ENCODE peak calls at places on chromosomes 4 and X, in ten cellular contexts. One of them, this sample, is unnamed.

GRCh38 chrX:112967341-112967740 is 126.7 kb upstream of the AMOT start:
- DNase-seq in tibial nerve: no peak
- DNase-seq in ovary: no peak
- DNase-seq in A549: no peak
- DNase-seq in HepG2: peak; percentile 4
- DNase-seq in sigmoid colon: no peak
- DNase-seq in upper lobe of left lung: no peak
- DNase-seq in transverse colon: no peak
- DNase-seq in stomach: no peak
- DNase-seq in SK-N-SH: no peak
- DNase-seq in this sample: no peak

GRCh38 chrX:107480272-107480671 is 30.8 kb downstream of the FRMPD3 start:
- DNase-seq in tibial nerve: no peak
- DNase-seq in ovary: no peak
- DNase-seq in A549: no peak
- DNase-seq in HepG2: no peak
- DNase-seq in sigmoid colon: no peak
- DNase-seq in upper lobe of left lung: no peak
- DNase-seq in transverse colon: no peak
- DNase-seq in stomach: no peak
- DNase-seq in SK-N-SH: no peak
- DNase-seq in this sample: no peak

GRCh38 chr4:141074098-141074878 is 59.0 kb downstream of the RNF150 start:
- DNase-seq in tibial nerve: no peak
- DNase-seq in ovary: no peak
- DNase-seq in A549: no peak
- DNase-seq in HepG2: no peak
- DNase-seq in sigmoid colon: no peak
- DNase-seq in upper lobe of left lung: no peak
- DNase-seq in transverse colon: no peak
- DNase-seq in stomach: no peak
- DNase-seq in SK-N-SH: no peak
- DNase-seq in this sample: no peak

GRCh38 chr4:81786063-81786763 is 314.5 kb upstream of the RASGEF1B start:
- DNase-seq in tibial nerve: peak; percentile 33
- DNase-seq in ovary: no peak
- DNase-seq in A549: no peak
- DNase-seq in HepG2: no peak
- DNase-seq in sigmoid colon: no peak
- DNase-seq in upper lobe of left lung: no peak
- DNase-seq in transverse colon: peak; percentile 19
- DNase-seq in stomach: no peak
- DNase-seq in SK-N-SH: no peak
- DNase-seq in this sample: no peak

GRCh38 chrX:40097492-40098263 is at the start of gene BCOR:
- DNase-seq in tibial nerve: peak; percentile 46
- DNase-seq in ovary: peak; percentile 77
- DNase-seq in A549: peak; percentile 80
- DNase-seq in HepG2: no peak
- DNase-seq in sigmoid colon: peak; percentile 90
- DNase-seq in upper lobe of left lung: peak; percentile 93
- DNase-seq in transverse colon: peak; percentile 84
- DNase-seq in stomach: peak; percentile 77
- DNase-seq in SK-N-SH: peak; percentile 79
- DNase-seq in this sample: no peak

GRCh38 chr4:159400782-159401712 is 298.2 kb downstream of the RAPGEF2 start:
- DNase-seq in tibial nerve: no peak
- DNase-seq in ovary: no peak
- DNase-seq in A549: no peak
- DNase-seq in HepG2: no peak
- DNase-seq in sigmoid colon: no peak
- DNase-seq in upper lobe of left lung: peak; percentile 13
- DNase-seq in transverse colon: no peak
- DNase-seq in stomach: no peak
- DNase-seq in SK-N-SH: no peak
- DNase-seq in this sample: no peak

GRCh38 chrX:13569479-13570244 is at the start of gene EGFL6:
- DNase-seq in tibial nerve: no peak
- DNase-seq in ovary: no peak
- DNase-seq in A549: no peak
- DNase-seq in HepG2: no peak
- DNase-seq in sigmoid colon: no peak
- DNase-seq in upper lobe of left lung: peak; percentile 46
- DNase-seq in transverse colon: no peak
- DNase-seq in stomach: no peak
- DNase-seq in SK-N-SH: peak; percentile 28
- DNase-seq in this sample: no peak

GRCh38 chrX:47148946-47149345 is 3.9 kb downstream of the RBM10 start:
- DNase-seq in tibial nerve: no peak
- DNase-seq in ovary: no peak
- DNase-seq in A549: no peak
- DNase-seq in HepG2: no peak
- DNase-seq in sigmoid colon: no peak
- DNase-seq in upper lobe of left lung: no peak
- DNase-seq in transverse colon: no peak
- DNase-seq in stomach: no peak
- DNase-seq in SK-N-SH: no peak
- DNase-seq in this sample: no peak

DNA sequence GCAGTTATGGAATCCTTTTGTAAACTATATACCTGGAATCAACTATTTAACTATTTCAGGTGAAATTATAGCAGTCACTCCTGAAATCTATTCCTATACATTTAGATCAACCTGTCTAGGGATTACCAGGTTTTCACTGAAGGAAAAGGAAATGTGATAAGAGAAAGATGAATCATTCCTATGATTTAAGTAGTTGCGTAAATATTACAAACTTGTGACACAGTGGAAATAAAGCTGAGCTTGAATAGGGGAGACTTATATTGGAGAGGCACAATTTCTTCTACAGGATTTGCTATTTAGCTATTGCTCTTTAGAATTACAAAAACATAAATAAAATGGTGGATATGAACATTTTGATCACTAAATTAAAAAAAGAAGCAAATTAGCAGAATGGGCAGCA is 284.1 kb upstream of the EPHA5 start:
- DNase-seq in tibial nerve: no peak
- DNase-seq in ovary: no peak
- DNase-seq in A549: no peak
- DNase-seq in HepG2: no peak
- DNase-seq in sigmoid colon: no peak
- DNase-seq in upper lobe of left lung: no peak
- DNase-seq in transverse colon: no peak
- DNase-seq in stomach: no peak
- DNase-seq in SK-N-SH: no peak
- DNase-seq in this sample: no peak
- TF ChIP-seq EP300 in tibial nerve: no peak
- TF ChIP-seq EP300 in ovary: no peak
- TF ChIP-seq EP300 in A549: no peak
- TF ChIP-seq EP300 in HepG2: no peak
- TF ChIP-seq EP300 in sigmoid colon: no peak
- TF ChIP-seq EP300 in upper lobe of left lung: no peak
- TF ChIP-seq EP300 in transverse colon: no peak
- TF ChIP-seq EP300 in stomach: no peak
- TF ChIP-seq EP300 in SK-N-SH: no peak
- TF ChIP-seq EP300 in this sample: no peak

GRCh38 chr4:73445383-73446335 is 9.6 kb downstream of the AFP start:
- DNase-seq in tibial nerve: no peak
- DNase-seq in ovary: no peak
- DNase-seq in A549: no peak
- DNase-seq in HepG2: no peak
- DNase-seq in sigmoid colon: no peak
- DNase-seq in upper lobe of left lung: no peak
- DNase-seq in transverse colon: no peak
- DNase-seq in stomach: no peak
- DNase-seq in SK-N-SH: no peak
- DNase-seq in this sample: no peak

GRCh38 chr4:73448448-73449203 is 12.6 kb downstream of the AFP start:
- DNase-seq in tibial nerve: no peak
- DNase-seq in ovary: no peak
- DNase-seq in A549: no peak
- DNase-seq in HepG2: no peak
- DNase-seq in sigmoid colon: no peak
- DNase-seq in upper lobe of left lung: no peak
- DNase-seq in transverse colon: no peak
- DNase-seq in stomach: no peak
- DNase-seq in SK-N-SH: no peak
- DNase-seq in this sample: no peak

GRCh38 chr4:73450398-73451004 is 14.5 kb downstream of the AFP start:
- DNase-seq in tibial nerve: no peak
- DNase-seq in ovary: peak; percentile 52
- DNase-seq in A549: peak; percentile 73
- DNase-seq in HepG2: no peak
- DNase-seq in sigmoid colon: no peak
- DNase-seq in upper lobe of left lung: no peak
- DNase-seq in transverse colon: no peak
- DNase-seq in stomach: no peak
- DNase-seq in SK-N-SH: no peak
- DNase-seq in this sample: no peak

GRCh38 chr4:73446336-73446938 is 10.4 kb downstream of the AFP start:
- DNase-seq in tibial nerve: peak; percentile 16
- DNase-seq in ovary: no peak
- DNase-seq in A549: peak; percentile 60
- DNase-seq in HepG2: peak; percentile 78
- DNase-seq in sigmoid colon: no peak
- DNase-seq in upper lobe of left lung: no peak
- DNase-seq in transverse colon: no peak
- DNase-seq in stomach: no peak
- DNase-seq in SK-N-SH: peak; percentile 46
- DNase-seq in this sample: no peak

DNA sequence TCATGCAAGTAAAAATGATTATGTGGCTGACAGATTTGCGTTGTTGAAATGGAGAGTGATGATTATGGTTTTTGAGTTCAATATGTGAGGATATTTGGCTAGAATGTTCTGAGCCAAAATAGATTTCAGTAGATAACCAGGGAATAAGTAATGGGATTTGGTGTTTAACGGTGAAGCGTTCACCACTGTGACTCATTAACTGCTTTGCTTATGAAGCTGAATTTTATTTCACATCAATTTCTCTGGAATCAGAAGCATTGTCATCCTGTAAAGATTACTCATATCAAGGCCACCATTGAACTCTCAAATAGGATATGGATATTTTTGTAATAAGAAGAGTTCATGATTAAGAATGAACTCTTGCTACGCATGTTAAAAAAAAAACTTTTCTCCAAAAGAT is 11.7 kb downstream of the AFP start:
- DNase-seq in tibial nerve: no peak
- DNase-seq in ovary: no peak
- DNase-seq in A549: no peak
- DNase-seq in HepG2: no peak
- DNase-seq in sigmoid colon: no peak
- DNase-seq in upper lobe of left lung: no peak
- DNase-seq in transverse colon: no peak
- DNase-seq in stomach: no peak
- DNase-seq in SK-N-SH: no peak
- DNase-seq in this sample: no peak
- H3K27ac ChIP-seq in tibial nerve: no peak overlapping the region
- H3K27ac ChIP-seq in ovary: no peak overlapping the region
- H3K27ac ChIP-seq in A549: no peak overlapping the region
- H3K27ac ChIP-seq in HepG2: peak overlapping the region; percentile 1
- H3K27ac ChIP-seq in sigmoid colon: no peak overlapping the region
- H3K27ac ChIP-seq in upper lobe of left lung: no peak overlapping the region
- H3K27ac ChIP-seq in transverse colon: no peak overlapping the region
- H3K27ac ChIP-seq in stomach: no peak overlapping the region
- H3K27ac ChIP-seq in SK-N-SH: no peak overlapping the region
- H3K27ac ChIP-seq in this sample: no peak overlapping the region

GRCh38 chr4:98604723-98605122 is 53.7 kb downstream of the TSPAN5 start:
- DNase-seq in tibial nerve: no peak
- DNase-seq in ovary: no peak
- DNase-seq in A549: no peak
- DNase-seq in HepG2: no peak
- DNase-seq in sigmoid colon: no peak
- DNase-seq in upper lobe of left lung: no peak
- DNase-seq in transverse colon: no peak
- DNase-seq in stomach: no peak
- DNase-seq in SK-N-SH: no peak
- DNase-seq in this sample: no peak

GRCh38 chr4:98605216-98605615 is 53.2 kb downstream of the TSPAN5 start:
- DNase-seq in tibial nerve: no peak
- DNase-seq in ovary: no peak
- DNase-seq in A549: no peak
- DNase-seq in HepG2: no peak
- DNase-seq in sigmoid colon: no peak
- DNase-seq in upper lobe of left lung: no peak
- DNase-seq in transverse colon: no peak
- DNase-seq in stomach: no peak
- DNase-seq in SK-N-SH: no peak
- DNase-seq in this sample: no peak

GRCh38 chr4:98603683-98604573 is 54.5 kb downstream of the TSPAN5 start:
- DNase-seq in tibial nerve: no peak
- DNase-seq in ovary: no peak
- DNase-seq in A549: no peak
- DNase-seq in HepG2: no peak
- DNase-seq in sigmoid colon: no peak
- DNase-seq in upper lobe of left lung: no peak
- DNase-seq in transverse colon: no peak
- DNase-seq in stomach: no peak
- DNase-seq in SK-N-SH: no peak
- DNase-seq in this sample: no peak

GRCh38 chr4:98608343-98608742 is 50.1 kb downstream of the TSPAN5 start:
- DNase-seq in tibial nerve: no peak
- DNase-seq in ovary: no peak
- DNase-seq in A549: no peak
- DNase-seq in HepG2: no peak
- DNase-seq in sigmoid colon: no peak
- DNase-seq in upper lobe of left lung: no peak
- DNase-seq in transverse colon: no peak
- DNase-seq in stomach: no peak
- DNase-seq in SK-N-SH: peak; percentile 24
- DNase-seq in this sample: no peak

DNA sequence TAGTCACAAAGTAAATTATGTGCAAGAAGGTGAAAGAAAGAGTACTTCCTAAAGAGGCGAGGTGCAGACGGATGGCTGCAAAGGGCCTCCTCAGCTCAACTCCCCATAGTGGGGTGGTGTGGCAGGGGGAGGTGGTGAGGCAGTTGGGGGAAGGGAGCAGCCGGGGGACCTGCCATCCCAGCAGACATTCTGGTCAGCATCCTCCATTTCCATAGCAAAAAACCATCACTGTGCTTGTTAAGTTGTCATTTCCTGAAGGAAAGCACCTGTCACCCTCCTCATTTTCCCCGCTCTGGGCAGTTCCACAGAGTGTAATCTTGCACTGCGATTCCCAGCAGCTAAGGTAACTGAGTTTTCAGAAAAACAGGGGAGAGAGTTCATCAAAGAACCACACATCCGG is 51.5 kb downstream of the TSPAN5 start:
- DNase-seq in tibial nerve: no peak
- DNase-seq in ovary: no peak
- DNase-seq in A549: no peak
- DNase-seq in HepG2: no peak
- DNase-seq in sigmoid colon: no peak
- DNase-seq in upper lobe of left lung: no peak
- DNase-seq in transverse colon: no peak
- DNase-seq in stomach: no peak
- DNase-seq in SK-N-SH: no peak
- DNase-seq in this sample: no peak
- H3K4me1 ChIP-seq in tibial nerve: peaks cover 4% of the 10 kb centered on the region
- H3K4me1 ChIP-seq in ovary: peaks cover 26% of the 10 kb centered on the region
- H3K4me1 ChIP-seq in A549: no peaks in the 10 kb centered on the region
- H3K4me1 ChIP-seq in HepG2: no peaks in the 10 kb centered on the region
- H3K4me1 ChIP-seq in sigmoid colon: peaks cover 2% of the 10 kb centered on the region
- H3K4me1 ChIP-seq in upper lobe of left lung: no peaks in the 10 kb centered on the region
- H3K4me1 ChIP-seq in transverse colon: no peaks in the 10 kb centered on the region
- H3K4me1 ChIP-seq in stomach: no peaks in the 10 kb centered on the region
- H3K4me1 ChIP-seq in SK-N-SH: peaks cover 10% of the 10 kb centered on the region
- H3K4me1 ChIP-seq in this sample: peaks cover 16% of the 10 kb centered on the region

DNA sequence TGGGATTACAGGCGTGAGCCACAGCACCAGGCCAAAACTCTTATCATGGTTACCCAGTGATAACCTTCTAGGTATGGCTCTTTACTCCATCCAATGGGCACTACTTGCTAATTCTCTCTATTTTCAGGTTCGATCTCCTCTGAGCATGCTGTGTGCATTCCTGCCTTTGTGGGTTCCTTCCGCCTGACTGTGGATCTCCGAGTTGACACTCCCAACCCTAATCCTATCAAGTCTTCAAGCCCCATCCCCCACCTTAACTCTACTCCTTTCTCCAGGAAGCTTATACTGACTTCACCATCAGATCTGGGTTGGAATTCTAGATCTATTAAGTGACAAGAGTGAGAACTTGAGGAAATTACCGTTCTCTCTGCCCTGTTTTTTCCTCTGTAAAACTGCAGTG is 64.6 kb downstream of the ZAR1 start:
- DNase-seq in tibial nerve: no peak
- DNase-seq in ovary: no peak
- DNase-seq in A549: no peak
- DNase-seq in HepG2: no peak
- DNase-seq in sigmoid colon: no peak
- DNase-seq in upper lobe of left lung: no peak
- DNase-seq in transverse colon: no peak
- DNase-seq in stomach: no peak
- DNase-seq in SK-N-SH: no peak
- DNase-seq in this sample: no peak
- TF ChIP-seq EP300 in tibial nerve: no peak
- TF ChIP-seq EP300 in ovary: no peak
- TF ChIP-seq EP300 in A549: no peak
- TF ChIP-seq EP300 in HepG2: no peak
- TF ChIP-seq EP300 in sigmoid colon: no peak
- TF ChIP-seq EP300 in upper lobe of left lung: no peak
- TF ChIP-seq EP300 in transverse colon: no peak
- TF ChIP-seq EP300 in stomach: no peak
- TF ChIP-seq EP300 in SK-N-SH: no peak
- TF ChIP-seq EP300 in this sample: no peak

This sample was measured in suprapubic skin.